ENCODE peak calls at places on chromosomes 12 and 14, in four cellular contexts. C is H1, A is HepG2, R is K562. Y is an unnamed sample.

GRCh38 chr12:54932038-54932437 is 52.5 kb downstream of the TESPA1 start:
- DNase-seq in C (no peak), A (no peak), R (no peak), Y (no peak)

GRCh38 chr14:74890262-74890661 is 8.5 kb downstream of the DLST start:
- DNase-seq in C (no peak), A (no peak), R (no peak), Y (no peak)

GRCh38 chr14:24921903-24922302 is 128.0 kb downstream of the STXBP6 start:
- DNase-seq in C (no peak), A (no peak), R (no peak), Y (no peak)

GRCh38 chr14:90609376-90609775 is 206.9 kb downstream of the TTC7B start:
- DNase-seq in C (no peak), A (no peak), R (no peak), Y (no peak)

GRCh38 chr12:6180300-6181051 is 19.7 kb upstream of the CD9 start:
- DNase-seq in C (no peak), A (peak; percentile 76), R (no peak), Y (peak; percentile 15)

GRCh38 chr14:77653473-77653872 is 37.0 kb upstream of the SPTLC2 start:
- DNase-seq in C (no peak), A (no peak), R (peak; percentile 42), Y (no peak)

GRCh38 chr14:97027256-97027999 is 230.2 kb downstream of the VRK1 start:
- DNase-seq in C (no peak), A (no peak), R (no peak), Y (no peak)

GRCh38 chr12:88578821-88579518 is 1.3 kb downstream of the KITLG start:
- DNase-seq in C (no peak), A (peak; percentile 37), R (peak; percentile 6), Y (no peak)

GRCh38 chr14:104936361-104937155 is 11.9 kb downstream of the PLD4 start:
- DNase-seq in C (no peak), A (no peak), R (no peak), Y (no peak)

GRCh38 chr12:46266382-46266791 is 2.5 kb downstream of the SLC38A1 start:
- DNase-seq in C (no peak), A (no peak), R (peak; percentile 58), Y (no peak)

GRCh38 chr12:94073441-94074051 is 74.8 kb upstream of the PLXNC1 start:
- DNase-seq in C (no peak), A (no peak), R (no peak), Y (no peak)

GRCh38 chr14:94113908-94114588 is 3.5 kb downstream of the IFI27 start:
- DNase-seq in C (no peak), A (no peak), R (no peak), Y (no peak)

GRCh38 chr14:55911794-55912193 is 206.4 kb upstream of the PELI2 start:
- DNase-seq in C (no peak), A (no peak), R (no peak), Y (no peak)

GRCh38 chr14:55913324-55914035 is 204.7 kb upstream of the PELI2 start:
- DNase-seq in C (no peak), A (no peak), R (no peak), Y (no peak)

GRCh38 chr14:55915464-55915863 is 202.7 kb upstream of the PELI2 start:
- DNase-seq in C (no peak), A (no peak), R (no peak), Y (no peak)

GRCh38 chr14:55912344-55912743 is 205.9 kb upstream of the PELI2 start:
- DNase-seq in C (no peak), A (no peak), R (no peak), Y (no peak)

DNA sequence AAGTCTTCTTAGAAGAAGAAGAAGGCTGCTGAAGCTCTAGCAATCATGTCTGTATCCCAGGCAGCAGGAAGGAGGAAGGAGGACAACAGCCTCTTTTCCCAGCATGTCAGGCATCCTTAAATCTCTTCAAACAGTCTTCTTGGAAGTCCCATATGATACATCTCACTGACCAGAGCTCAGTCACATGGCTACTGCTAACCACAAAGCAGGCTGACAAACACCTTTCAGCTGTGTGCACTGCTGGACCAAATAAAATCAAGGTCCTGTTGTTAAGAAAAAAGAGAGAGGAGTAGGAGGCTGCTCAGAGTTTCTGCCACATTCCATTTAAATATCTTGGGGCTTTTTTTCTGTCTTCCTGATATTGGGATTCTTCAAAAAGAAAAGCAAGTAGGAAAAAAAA is 203.4 kb upstream of the PELI2 start:
- DNase-seq in C (no peak), A (no peak), R (no peak), Y (no peak)
- TF ChIP-seq FOSL1 in C (no peak), A (no peak), R (no peak), Y (no peak)

GRCh38 chr12:95201056-95201670 is 16.1 kb downstream of the FGD6 start:
- DNase-seq in C (no peak), A (no peak), R (no peak), Y (no peak)

GRCh38 chr12:95205016-95205415 is 12.3 kb downstream of the FGD6 start:
- DNase-seq in C (no peak), A (no peak), R (no peak), Y (no peak)

GRCh38 chr12:95203477-95203843 is 13.8 kb downstream of the FGD6 start:
- DNase-seq in C (no peak), A (no peak), R (no peak), Y (no peak)

GRCh38 chr12:95204141-95204866 is 13.0 kb downstream of the FGD6 start:
- DNase-seq in C (peak; percentile 53), A (no peak), R (peak; percentile 88), Y (peak; percentile 96)

DNA sequence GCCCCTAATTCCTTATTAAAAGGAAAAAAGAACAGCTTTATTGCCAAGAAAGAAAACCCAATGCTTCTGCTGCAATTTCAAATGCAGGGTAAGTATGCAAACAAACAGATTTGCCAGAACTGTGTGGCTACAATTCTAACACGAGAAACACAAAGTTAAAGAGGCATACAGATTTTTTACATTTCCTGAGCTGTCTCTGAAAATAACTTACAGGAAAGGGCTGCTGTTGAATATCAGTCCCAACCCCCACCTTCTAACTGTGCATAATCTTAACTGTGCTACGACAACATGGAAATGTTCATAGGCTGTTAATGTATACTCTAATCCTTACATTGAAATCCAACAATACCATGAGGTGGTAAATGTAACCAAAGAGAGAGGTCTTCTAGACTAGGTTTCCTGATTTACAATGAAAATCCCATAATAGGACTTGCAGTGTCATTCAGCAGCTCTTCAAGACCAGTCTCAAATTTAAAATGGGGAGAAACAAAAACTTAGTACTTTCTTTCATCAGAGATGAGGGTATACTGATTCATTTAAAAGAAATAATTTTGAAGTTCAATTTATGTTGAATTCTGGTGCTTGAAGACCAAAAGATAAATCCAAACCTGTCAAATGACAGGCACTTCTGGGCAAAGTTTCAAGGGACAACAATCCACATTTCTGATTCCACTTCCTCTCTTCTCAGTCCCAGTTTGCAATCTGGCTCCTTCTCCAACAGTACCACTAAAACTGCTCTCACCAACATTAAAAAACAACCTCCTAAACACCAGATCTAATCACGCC is 14.4 kb downstream of the FGD6 start:
- DNase-seq in C (no peak), A (no peak), R (no peak), Y (no peak)
- TF ChIP-seq FOSL1 in C (no peak), A (no peak), R (no peak), Y (no peak)

GRCh38 chr14:64409509-64409908 is 21.4 kb downstream of the MTHFD1 start:
- DNase-seq in C (no peak), A (no peak), R (no peak), Y (no peak)
- TF ChIP-seq FOSL1 in C (no peak), A (no peak), R (no peak), Y (no peak)

GRCh38 chr12:122835693-122836026 is 403 bp downstream of the HIP1R start:
- DNase-seq in C (no peak), A (no peak), R (peak; percentile 74), Y (no peak)

GRCh38 chr12:122837306-122838265 is 2.3 kb downstream of the HIP1R start:
- DNase-seq in C (no peak), A (peak; percentile 57), R (peak; percentile 39), Y (no peak)

GRCh38 chr12:122834229-122834920 is 882 bp upstream of the HIP1R start:
- DNase-seq in C (peak; percentile 25), A (peak; percentile 58), R (peak; percentile 46), Y (peak; percentile 35)

GRCh38 chr12:122836027-122836921 is 1.0 kb downstream of the HIP1R start:
- DNase-seq in C (no peak), A (peak; percentile 66), R (peak; percentile 67), Y (no peak)

DNA sequence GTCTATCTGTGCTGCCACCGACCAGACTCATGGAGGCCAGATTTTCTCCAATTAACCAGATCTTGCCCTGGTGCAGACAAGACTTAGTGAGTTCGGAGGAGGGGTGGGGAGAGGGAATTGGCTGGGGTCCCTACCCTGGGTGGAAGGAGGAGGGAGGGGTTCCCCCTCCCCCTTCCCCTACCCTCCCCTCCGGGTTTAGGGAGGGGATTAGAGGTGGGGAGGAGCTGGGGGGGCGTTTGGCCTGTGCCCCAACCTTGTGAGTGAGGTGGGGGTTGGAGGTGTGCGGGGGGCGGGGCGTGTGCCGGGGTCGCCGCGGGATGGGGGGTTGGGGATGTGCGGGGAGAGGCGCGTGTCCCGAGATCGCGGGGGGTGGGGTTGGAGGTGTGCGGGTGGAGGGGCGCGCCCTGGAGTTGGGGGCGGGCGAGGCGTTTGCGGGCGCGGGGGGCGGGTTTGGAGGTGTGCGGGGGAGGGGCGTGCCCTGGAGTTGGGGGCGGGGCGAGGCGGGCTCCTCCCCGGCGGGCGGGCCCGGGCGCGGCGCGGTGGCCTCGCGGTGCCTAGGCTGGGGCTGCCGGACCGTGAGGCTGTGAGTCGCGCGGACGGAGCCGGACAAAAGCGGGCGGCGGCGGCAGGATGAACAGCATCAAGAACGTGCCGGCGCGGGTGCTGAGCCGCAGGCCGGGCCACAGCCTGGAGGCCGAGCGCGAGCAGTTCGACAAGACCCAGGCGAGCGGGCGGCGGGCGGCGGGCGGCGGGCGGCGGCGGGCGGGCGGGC is at the start of gene HIP1R:
- DNase-seq in C (no peak), A (no peak), R (peak; percentile 85), Y (peak; percentile 16)
- TF ChIP-seq FOSL1 in C (no peak), A (no peak), R (no peak), Y (no peak)

GRCh38 chr14:63130531-63130930 is 73.7 kb upstream of the RHOJ start:
- DNase-seq in C (no peak), A (no peak), R (no peak), Y (no peak)

DNA sequence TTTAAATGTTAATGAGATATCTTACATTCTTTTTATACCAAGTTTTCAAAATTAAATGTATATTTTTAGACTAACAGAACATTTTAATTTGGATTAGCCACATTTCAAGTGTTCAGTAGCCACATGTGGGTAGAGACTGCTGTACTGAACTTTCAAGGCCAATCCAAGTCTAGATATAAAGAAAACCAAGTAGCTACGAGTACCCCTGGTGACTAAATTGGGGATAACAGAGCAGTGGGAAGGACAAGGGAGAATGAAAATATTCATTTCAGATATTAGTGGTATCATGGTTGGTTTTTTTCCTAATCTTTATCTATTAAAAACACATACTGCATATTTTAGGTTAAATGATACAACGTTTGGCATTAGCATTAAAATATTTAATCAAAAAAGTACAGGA is 69.4 kb upstream of the RHOJ start:
- DNase-seq in C (no peak), A (no peak), R (no peak), Y (no peak)
- TF ChIP-seq FOSL1 in C (no peak), A (no peak), R (no peak), Y (no peak)

DNA sequence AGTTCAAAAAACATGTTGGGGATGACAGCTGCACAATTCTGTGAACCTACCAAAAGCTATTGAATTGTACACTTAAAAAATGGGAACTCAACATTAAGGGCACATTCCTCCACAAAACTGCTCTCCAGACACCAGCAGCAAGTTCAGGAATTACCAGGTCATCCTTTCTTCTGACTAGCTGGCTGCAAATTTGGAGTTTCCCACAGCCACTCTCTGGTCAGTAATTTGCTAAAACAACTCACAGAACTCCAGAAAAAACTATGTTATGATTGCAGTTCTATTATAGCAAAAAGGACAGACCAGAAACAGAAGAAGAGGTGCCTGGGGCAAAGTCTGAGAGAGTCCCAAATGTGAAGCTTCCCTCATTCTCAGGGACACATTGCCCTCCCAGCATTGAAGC is 20.1 kb upstream of the PLEKHD1 start:
- DNase-seq in C (no peak), A (no peak), R (no peak), Y (no peak)
- TF ChIP-seq FOSL1 in C (no peak), A (no peak), R (no peak), Y (no peak)